ENCODE peak calls at places on chromosomes 12 and 14, in five cellular contexts. M is BJ, K is ELR, V is lower lobe of right lung, L is AG10803. J is an unnamed sample.

GRCh38 chr12:52243774-52244614 is 11.0 kb downstream of the KRT7 start:
- DNase-seq in M (peak; percentile 90), K (peak; percentile 98), V (peak; percentile 87), L (peak; percentile 92), J (peak; percentile 93)

GRCh38 chr12:111314949-111315539 is 53.9 kb downstream of the PHETA1 start:
- DNase-seq in M (no peak), K (peak; percentile 45), V (no peak), L (no peak), J (no peak)

GRCh38 chr12:132606466-132606865 is 3.9 kb downstream of the LRCOL1 start:
- DNase-seq in M (no peak), K (peak; percentile 16), V (no peak), L (no peak), J (no peak)

GRCh38 chr12:11242656-11243055 is 26.9 kb downstream of the PRB3 start:
- DNase-seq in M (no peak), K (no peak), V (no peak), L (no peak), J (no peak)

GRCh38 chr12:50275545-50275944 is 7.8 kb downstream of the LIMA1 start:
- DNase-seq in M (no peak), K (no peak), V (no peak), L (no peak), J (no peak)

GRCh38 chr12:1878695-1879094 is 39.8 kb downstream of the CACNA2D4 start:
- DNase-seq in M (no peak), K (no peak), V (no peak), L (no peak), J (no peak)

GRCh38 chr12:21618566-21618965 is 13.9 kb upstream of the GYS2 start:
- DNase-seq in M (no peak), K (no peak), V (no peak), L (no peak), J (no peak)

GRCh38 chr12:68794653-68795253 is 13.2 kb upstream of the MDM2 start:
- DNase-seq in M (no peak), K (peak; percentile 86), V (no peak), L (peak; percentile 50), J (no peak)

GRCh38 chr12:101773560-101774206 is 34.4 kb upstream of the SYCP3 start:
- DNase-seq in M (peak; percentile 11), K (peak; percentile 74), V (peak; percentile 51), L (peak; percentile 70), J (peak; percentile 11)

GRCh38 chr14:97930191-97930590 is 1133.0 kb downstream of the VRK1 start:
- DNase-seq in M (no peak), K (no peak), V (no peak), L (no peak), J (no peak)

GRCh38 chr12:75481013-75481705 is 604 bp downstream of the GLIPR1 start:
- DNase-seq in M (no peak), K (peak; percentile 30), V (no peak), L (peak; percentile 48), J (no peak)

GRCh38 chr12:59113831-59114273 is 193.5 kb upstream of the LRIG3 start:
- DNase-seq in M (peak; percentile 33), K (peak; percentile 79), V (peak; percentile 53), L (peak; percentile 86), J (peak; percentile 44)

GRCh38 chr12:42794811-42795210 is 205.3 kb upstream of the PRICKLE1 start:
- DNase-seq in M (no peak), K (peak; percentile 78), V (no peak), L (peak; percentile 3), J (no peak)

GRCh38 chr14:73168691-73169090 is 32.4 kb downstream of the PSEN1 start:
- DNase-seq in M (no peak), K (no peak), V (no peak), L (no peak), J (no peak)

GRCh38 chr12:21065845-21066244 is 65.1 kb upstream of the SLCO1B1 start:
- DNase-seq in M (no peak), K (peak; percentile 42), V (no peak), L (no peak), J (no peak)

GRCh38 chr12:113422030-113422900 is at the start of gene SDSL:
- DNase-seq in M (peak; percentile 27), K (peak; percentile 91), V (peak; percentile 85), L (peak; percentile 71), J (peak; percentile 35)

GRCh38 chr14:99562848-99563748 is 40.9 kb downstream of the CCDC85C start:
- DNase-seq in M (no peak), K (no peak), V (peak; percentile 91), L (peak; percentile 64), J (no peak)

GRCh38 chr12:121673013-121673441 is 3.6 kb upstream of the MORN3 start:
- DNase-seq in M (no peak), K (no peak), V (no peak), L (peak; percentile 29), J (no peak)

GRCh38 chr12:19227880-19228210 is 98.3 kb downstream of the PLEKHA5 start:
- DNase-seq in M (no peak), K (no peak), V (no peak), L (no peak), J (no peak)

GRCh38 chr12:47293406-47293805 is 213.6 kb upstream of the AMIGO2 start:
- DNase-seq in M (no peak), K (no peak), V (no peak), L (no peak), J (no peak)

GRCh38 chr12:115337693-115338543 is 653.9 kb upstream of the TBX3 start:
- DNase-seq in M (peak; percentile 87), K (peak; percentile 96), V (no peak), L (peak; percentile 82), J (no peak)

GRCh38 chr12:43896496-43896895 is 60.6 kb downstream of the TMEM117 start:
- DNase-seq in M (no peak), K (no peak), V (no peak), L (no peak), J (no peak)

GRCh38 chr12:122138616-122139015 is 35.4 kb downstream of the IL31 start:
- DNase-seq in M (no peak), K (no peak), V (no peak), L (no peak), J (no peak)

J was measured in keratinocyte.